ENCODE peak calls at places on chromosome 10, in ten cellular contexts. T is A549, C is stomach, O is Peyer's patch, S is body of pancreas, U is HepG2, P is IMR-90, D is thyroid gland, K is uterus, J is ovary. N is an unnamed sample.

GRCh38 chr10:102281103-102281502 is 35.8 kb downstream of the GBF1 start:
- DNase-seq in T (no peak), C (no peak), O (no peak), S (no peak), U (no peak), P (peak), D (no peak), K (no peak), J (no peak), N (no peak)

GRCh38 chr10:93274419-93274818 is 200.7 kb downstream of the CYP26A1 start:
- DNase-seq in T (no peak), C (no peak), O (no peak), S (no peak), U (no peak), P (no peak), D (no peak), K (no peak), J (no peak), N (no peak)

GRCh38 chr10:77726301-77726700 is 88.7 kb upstream of the KCNMA1 start:
- DNase-seq in T (no peak), C (no peak), O (no peak), S (no peak), U (no peak), P (no peak), D (no peak), K (no peak), J (no peak), N (no peak)

GRCh38 chr10:115092555-115093285 is 445 bp upstream of the ATRNL1 start:
- DNase-seq in T (no peak), C (no peak), O (peak), S (peak), U (no peak), P (peak), D (peak), K (peak), J (peak), N (peak)

GRCh38 chr10:1114355-1115261 is 58.4 kb downstream of the WDR37 start:
- DNase-seq in T (no peak), C (no peak), O (peak), S (no peak), U (no peak), P (no peak), D (no peak), K (no peak), J (no peak), N (no peak)

GRCh38 chr10:70331486-70332268 is 47.9 kb upstream of the NPFFR1 start:
- DNase-seq in T (peak), C (peak), O (peak), S (peak), U (peak), P (peak), D (peak), K (peak), J (no peak), N (peak)

GRCh38 chr10:79243211-79244067 is 103.8 kb upstream of the PPIF start:
- DNase-seq in T (no peak), C (peak), O (peak), S (no peak), U (no peak), P (no peak), D (no peak), K (no peak), J (peak), N (no peak)

GRCh38 chr10:46526682-46527038 is 29.8 kb downstream of the GPRIN2 start:
- DNase-seq in T (peak), C (peak), O (peak), S (peak), U (no peak), P (no peak), D (peak), K (peak), J (peak), N (no peak)

GRCh38 chr10:3467052-3467906 is 294.7 kb upstream of the PITRM1 start:
- DNase-seq in T (peak), C (peak), O (peak), S (peak), U (no peak), P (peak), D (peak), K (peak), J (peak), N (peak)

GRCh38 chr10:111989136-111990050 is 194.2 kb downstream of the GPAM start:
- DNase-seq in T (no peak), C (no peak), O (no peak), S (no peak), U (no peak), P (no peak), D (no peak), K (no peak), J (no peak), N (peak)

GRCh38 chr10:30579554-30579953 is 50.0 kb downstream of the LYZL2 start:
- DNase-seq in T (no peak), C (no peak), O (no peak), S (no peak), U (no peak), P (no peak), D (no peak), K (no peak), J (no peak), N (no peak)

GRCh38 chr10:115882021-115882420 is 391.0 kb downstream of the GFRA1 start:
- DNase-seq in T (no peak), C (no peak), O (no peak), S (no peak), U (no peak), P (no peak), D (no peak), K (no peak), J (no peak), N (no peak)

GRCh38 chr10:6722616-6723004 is 142.5 kb upstream of the PRKCQ start:
- DNase-seq in T (no peak), C (no peak), O (no peak), S (no peak), U (no peak), P (peak), D (no peak), K (no peak), J (no peak), N (no peak)

GRCh38 chr10:111161109-111161874 is 84.5 kb downstream of the ADRA2A start:
- DNase-seq in T (no peak), C (no peak), O (no peak), S (no peak), U (no peak), P (no peak), D (no peak), K (no peak), J (no peak), N (no peak)

GRCh38 chr10:23359692-23360380 is 15.2 kb upstream of the C10orf67 start:
- DNase-seq in T (no peak), C (no peak), O (no peak), S (no peak), U (no peak), P (no peak), D (no peak), K (no peak), J (no peak), N (no peak)

GRCh38 chr10:20927495-20927894 is 30.4 kb upstream of the NEBL start:
- DNase-seq in T (no peak), C (no peak), O (no peak), S (no peak), U (no peak), P (no peak), D (no peak), K (no peak), J (no peak), N (no peak)

GRCh38 chr10:62352356-62352963 is 21.7 kb upstream of the ZNF365 start:
- DNase-seq in T (no peak), C (no peak), O (no peak), S (no peak), U (no peak), P (peak), D (no peak), K (no peak), J (no peak), N (no peak)

GRCh38 chr10:68565658-68566057 is 5.5 kb downstream of the TET1 start:
- DNase-seq in T (no peak), C (no peak), O (no peak), S (no peak), U (no peak), P (no peak), D (no peak), K (no peak), J (no peak), N (no peak)

GRCh38 chr10:132231656-132232552 is 45.2 kb downstream of the DPYSL4 start:
- DNase-seq in T (no peak), C (no peak), O (peak), S (no peak), U (no peak), P (no peak), D (no peak), K (no peak), J (no peak), N (no peak)

GRCh38 chr10:79063661-79064490 is 4.9 kb upstream of the ZMIZ1 start:
- DNase-seq in T (no peak), C (peak), O (peak), S (peak), U (no peak), P (no peak), D (no peak), K (no peak), J (peak), N (no peak)

GRCh38 chr10:44820094-44820493 is 91.0 kb upstream of the TMEM72 start:
- DNase-seq in T (no peak), C (no peak), O (no peak), S (no peak), U (no peak), P (no peak), D (no peak), K (no peak), J (no peak), N (no peak)

GRCh38 chr10:132447446-132448247 is 50.6 kb downstream of the PWWP2B start:
- DNase-seq in T (no peak), C (peak), O (peak), S (peak), U (peak), P (peak), D (peak), K (no peak), J (no peak), N (peak)

GRCh38 chr10:47323636-47324299 is 1.5 kb downstream of the GDF2 start:
- DNase-seq in T (no peak), C (no peak), O (no peak), S (no peak), U (no peak), P (no peak), D (no peak), K (no peak), J (no peak), N (no peak)

GRCh38 chr10:89337493-89337892 is 9.7 kb downstream of the IFIT3 start:
- DNase-seq in T (no peak), C (no peak), O (peak), S (no peak), U (no peak), P (peak), D (no peak), K (no peak), J (no peak), N (no peak)

GRCh38 chr10:427746-428519 is 261.5 kb downstream of the DIP2C start:
- DNase-seq in T (no peak), C (no peak), O (no peak), S (no peak), U (no peak), P (peak), D (no peak), K (no peak), J (no peak), N (no peak)

GRCh38 chr10:129951251-129951808 is 12.7 kb downstream of the EBF3 start:
- DNase-seq in T (no peak), C (peak), O (peak), S (no peak), U (no peak), P (no peak), D (no peak), K (no peak), J (no peak), N (no peak)

GRCh38 chr10:129950651-129951050 is 13.4 kb downstream of the EBF3 start:
- DNase-seq in T (no peak), C (no peak), O (no peak), S (no peak), U (no peak), P (peak), D (no peak), K (no peak), J (no peak), N (no peak)

GRCh38 chr10:129946868-129947267 is 17.2 kb downstream of the EBF3 start:
- DNase-seq in T (no peak), C (peak), O (peak), S (no peak), U (no peak), P (no peak), D (no peak), K (no peak), J (no peak), N (no peak)

GRCh38 chr10:129951841-129952240 is 12.2 kb downstream of the EBF3 start:
- DNase-seq in T (no peak), C (peak), O (peak), S (no peak), U (no peak), P (no peak), D (no peak), K (no peak), J (no peak), N (no peak)

GRCh38 chr10:129949411-129950335 is 14.4 kb downstream of the EBF3 start:
- DNase-seq in T (no peak), C (peak), O (peak), S (no peak), U (no peak), P (peak), D (no peak), K (peak), J (no peak), N (no peak)
- H3K27ac ChIP-seq in T (no peak), C (no peak), O (no peak), S (no peak), U (no peak), P (peak), D (peak), K (no peak), J (no peak), N (no peak)

GRCh38 chr10:121661451-121661851 is 63.2 kb upstream of the FGFR2 start:
- DNase-seq in T (no peak), C (no peak), O (no peak), S (no peak), U (no peak), P (no peak), D (no peak), K (no peak), J (no peak), N (no peak)

GRCh38 chr10:121665809-121666208 is 67.6 kb upstream of the FGFR2 start:
- DNase-seq in T (no peak), C (no peak), O (no peak), S (no peak), U (no peak), P (no peak), D (no peak), K (no peak), J (no peak), N (no peak)

GRCh38 chr10:121664671-121665070 is 66.4 kb upstream of the FGFR2 start:
- DNase-seq in T (no peak), C (no peak), O (no peak), S (no peak), U (no peak), P (no peak), D (no peak), K (no peak), J (no peak), N (no peak)

GRCh38 chr10:121662531-121662930 is 64.3 kb upstream of the FGFR2 start:
- DNase-seq in T (no peak), C (no peak), O (no peak), S (no peak), U (no peak), P (no peak), D (no peak), K (no peak), J (no peak), N (no peak)

GRCh38 chr10:121662945-121663917 is 65.0 kb upstream of the FGFR2 start:
- DNase-seq in T (peak), C (no peak), O (no peak), S (no peak), U (no peak), P (no peak), D (peak), K (no peak), J (no peak), N (no peak)
- TF ChIP-seq CTCF in T (no peak), C (no peak), O (no peak), S (no peak), U (peak), P (no peak), D (peak), K (no peak), J (no peak), N (no peak)

GRCh38 chr10:71613303-71613777 is 106.2 kb downstream of the C10orf105 start:
- DNase-seq in T (no peak), C (peak), O (peak), S (no peak), U (no peak), P (no peak), D (no peak), K (no peak), J (no peak), N (no peak)
- TF ChIP-seq POLR2A in T (no peak), C (no peak), O (peak), S (no peak), U (no peak), P (no peak), D (no peak), K (no peak), J (no peak), N (no peak)

DNA sequence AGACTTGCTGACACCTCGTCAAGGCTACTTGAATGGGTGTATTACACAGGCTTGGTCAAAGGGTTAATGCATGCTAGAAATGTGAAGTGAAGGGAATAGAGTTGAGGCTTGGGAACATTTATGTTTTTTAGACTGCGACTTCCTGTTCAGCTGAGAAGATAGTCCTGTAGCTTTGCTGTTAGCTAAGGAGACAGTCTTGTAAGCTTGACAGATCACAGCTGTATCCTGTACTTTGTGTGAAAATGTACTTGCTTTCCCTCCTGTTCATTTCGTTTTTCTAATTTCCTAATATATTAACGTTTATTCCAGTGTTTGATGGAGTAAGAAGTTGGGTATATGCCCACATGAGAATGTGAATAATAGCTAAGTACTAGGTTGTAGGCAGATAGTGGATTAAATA is 52.2 kb downstream of the ADD3 start:
- DNase-seq in T (no peak), C (no peak), O (no peak), S (no peak), U (no peak), P (peak), D (no peak), K (no peak), J (no peak), N (no peak)
- H3K27ac ChIP-seq in T (no peak), C (peak), O (peak), S (no peak), U (no peak), P (no peak), D (no peak), K (peak), J (no peak), N (no peak)

GRCh38 chr10:123571978-123572377 is 94.2 kb upstream of the GPR26 start:
- DNase-seq in T (no peak), C (no peak), O (no peak), S (no peak), U (no peak), P (no peak), D (no peak), K (no peak), J (no peak), N (no peak)

GRCh38 chr10:123570898-123571515 is 95.1 kb upstream of the GPR26 start:
- DNase-seq in T (no peak), C (no peak), O (no peak), S (no peak), U (no peak), P (no peak), D (no peak), K (no peak), J (no peak), N (no peak)

GRCh38 chr10:123574299-123574698 is 91.9 kb upstream of the GPR26 start:
- DNase-seq in T (no peak), C (no peak), O (peak), S (no peak), U (no peak), P (no peak), D (no peak), K (no peak), J (no peak), N (no peak)

GRCh38 chr10:123576706-123577105 is 89.4 kb upstream of the GPR26 start:
- DNase-seq in T (no peak), C (no peak), O (peak), S (no peak), U (no peak), P (no peak), D (no peak), K (no peak), J (no peak), N (no peak)

DNA sequence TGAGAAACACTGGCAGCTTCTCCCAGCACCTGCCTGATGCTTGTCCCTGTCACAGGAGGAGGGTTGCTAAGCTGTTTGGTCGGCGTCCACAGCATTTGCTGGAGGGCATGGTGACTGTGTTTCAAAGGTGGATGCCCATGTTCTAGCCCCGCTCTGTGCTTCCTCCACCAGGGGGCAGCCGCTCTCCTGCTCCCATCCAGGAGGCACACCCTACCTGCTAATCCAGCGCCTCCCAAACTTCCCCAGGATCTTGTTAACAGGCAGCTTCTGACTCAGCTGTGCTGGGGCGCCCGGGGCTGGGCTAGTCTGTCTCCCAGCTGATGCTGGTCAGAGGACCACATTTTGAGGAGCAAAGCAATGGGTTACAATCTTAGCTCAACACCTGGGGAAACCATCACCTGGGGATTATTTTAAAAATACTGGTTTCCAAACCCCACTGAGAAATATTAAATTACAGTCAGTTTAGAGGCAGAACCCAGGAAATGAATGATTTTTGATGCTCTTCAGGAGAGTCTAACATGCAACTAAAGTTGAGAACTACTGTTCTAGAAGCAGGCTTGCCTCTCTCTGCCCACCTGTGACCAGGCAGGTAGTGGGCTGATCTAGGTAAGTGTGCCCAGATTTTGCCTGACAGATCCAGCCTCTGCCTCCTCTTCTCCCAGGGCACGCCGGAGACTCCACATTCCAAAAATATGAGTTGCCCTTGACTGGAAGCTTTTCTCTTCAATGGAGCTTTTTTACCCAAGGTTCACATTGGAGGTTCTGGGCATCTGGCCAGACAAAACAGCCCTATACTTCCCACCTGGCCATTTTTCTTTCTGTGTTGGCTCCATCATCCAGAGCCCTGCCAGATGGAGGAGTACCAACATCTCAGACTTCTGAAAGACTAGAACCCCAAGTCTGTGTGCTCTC is 92.7 kb upstream of the GPR26 start:
- DNase-seq in T (peak), C (peak), O (peak), S (peak), U (peak), P (no peak), D (peak), K (no peak), J (no peak), N (peak)
- TF ChIP-seq CTCF in T (peak), C (no peak), O (no peak), S (peak), U (peak), P (no peak), D (peak), K (no peak), J (no peak), N (peak)

GRCh38 chr10:13099666-13100348 is at the start of gene OPTN:
- DNase-seq in T (peak), C (peak), O (peak), S (peak), U (peak), P (peak), D (peak), K (peak), J (peak), N (peak)
- TF ChIP-seq POLR2A in T (peak), C (peak), O (peak), S (peak), U (peak), P (peak), D (peak), K (peak), J (peak), N (peak)

DNA sequence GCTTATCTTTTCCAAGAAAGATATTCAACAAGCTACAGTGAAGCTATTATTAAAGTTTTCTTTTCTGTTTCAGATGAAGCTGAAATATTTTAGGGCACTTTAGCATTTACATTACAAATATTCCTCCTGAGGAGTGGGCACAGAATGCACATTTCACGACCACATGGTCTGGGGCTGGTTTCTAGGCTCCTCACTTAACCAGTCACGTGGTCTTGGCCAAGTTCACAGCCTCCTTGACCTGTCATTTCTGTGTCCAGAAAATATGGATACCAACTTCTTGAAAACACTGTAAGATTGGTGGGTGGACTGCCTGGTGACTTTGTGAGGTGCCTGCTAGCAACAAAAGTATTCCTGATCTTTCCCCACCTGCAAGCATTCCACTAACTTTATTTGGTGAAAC is 70.9 kb downstream of the FAM171A1 start:
- DNase-seq in T (no peak), C (no peak), O (no peak), S (no peak), U (no peak), P (no peak), D (no peak), K (no peak), J (no peak), N (no peak)
- H3K27ac ChIP-seq in T (no peak), C (no peak), O (no peak), S (no peak), U (no peak), P (no peak), D (no peak), K (no peak), J (no peak), N (no peak)

GRCh38 chr10:96690755-96691730 is 29.3 kb downstream of the PIK3AP1 start:
- DNase-seq in T (no peak), C (no peak), O (no peak), S (no peak), U (no peak), P (peak), D (peak), K (no peak), J (no peak), N (no peak)
- TF ChIP-seq CTCF in T (no peak), C (no peak), O (no peak), S (no peak), U (peak), P (peak), D (no peak), K (no peak), J (no peak), N (no peak)